ENCODE peak calls at places on chromosomes 7 and 10, in nine cellular contexts. J is effector CD4-positive, alpha-beta T cell; G is dermis blood vessel endothelial cell; P is NCI-H1105 treated with DMSO at 0.1 percent for 48 hours; U is OCI-LY7; C is T-cell; A is stimulated activated CD8-positive, alpha-beta memory T cell treated with anti-CD3 and anti-CD28 coated beads, Interleukin-2, amount 100 ng/mL, for 1 hour; W is HuH-7.5; N is immature natural killer cell. V is an unnamed sample.
A peak's percentile ranks its signal among the peaks of the same experiment; 100 is the strongest.

GRCh38 chr7:92877367-92877766 is 41.0 kb upstream of the CDK6 start:
- DNase-seq in J (no peak), G (no peak), P (no peak), U (no peak), C (no peak), A (no peak), W (no peak), N (no peak), V (no peak)

GRCh38 chr10:101903827-101904520 is 60.4 kb upstream of the KCNIP2 start:
- DNase-seq in J (no peak), G (no peak), P (peak; percentile 84), U (peak; percentile 70), C (no peak), A (no peak), W (no peak), N (no peak), V (no peak)

GRCh38 chr10:104478380-104478779 is 124.7 kb downstream of the CFAP58 start:
- DNase-seq in J (no peak), G (no peak), P (no peak), U (no peak), C (no peak), A (no peak), W (no peak), N (no peak), V (no peak)

GRCh38 chr10:75111906-75112703 is 649 bp downstream of the SAMD8 start:
- DNase-seq in J (peak; percentile 26), G (peak; percentile 60), P (peak; percentile 46), U (peak; percentile 59), C (peak; percentile 35), A (no peak), W (peak; percentile 51), N (peak; percentile 28), V (peak; percentile 50)

GRCh38 chr7:68706291-68706690 is 892.0 kb upstream of the AUTS2 start:
- DNase-seq in J (no peak), G (no peak), P (no peak), U (no peak), C (no peak), A (no peak), W (no peak), N (no peak), V (no peak)

GRCh38 chr10:124160176-124160575 is 66.8 kb upstream of the CHST15 start:
- DNase-seq in J (no peak), G (no peak), P (no peak), U (no peak), C (no peak), A (no peak), W (no peak), N (no peak), V (no peak)

GRCh38 chr7:32155712-32156111 is 85.5 kb upstream of the PDE1C start:
- DNase-seq in J (no peak), G (peak; percentile 51), P (no peak), U (no peak), C (no peak), A (no peak), W (no peak), N (no peak), V (no peak)

GRCh38 chr7:127177156-127177555 is 75.6 kb downstream of the GRM8 start:
- DNase-seq in J (no peak), G (no peak), P (peak; percentile 38), U (no peak), C (no peak), A (no peak), W (no peak), N (no peak), V (no peak)

GRCh38 chr7:673681-674453 is 52.6 kb upstream of the DNAAF5 start:
- DNase-seq in J (no peak), G (no peak), P (no peak), U (no peak), C (no peak), A (no peak), W (no peak), N (no peak), V (no peak)

GRCh38 chr10:88833722-88834121 is 17.9 kb downstream of the ANKRD22 start:
- DNase-seq in J (no peak), G (no peak), P (no peak), U (peak; percentile 42), C (no peak), A (no peak), W (no peak), N (peak; percentile 4), V (no peak)

GRCh38 chr7:68484731-68485130 is 1113.5 kb upstream of the AUTS2 start:
- DNase-seq in J (no peak), G (no peak), P (no peak), U (no peak), C (no peak), A (no peak), W (no peak), N (no peak), V (no peak)

GRCh38 chr10:89710748-89711147 is 9.4 kb downstream of the KIF20B start:
- DNase-seq in J (no peak), G (no peak), P (no peak), U (no peak), C (no peak), A (no peak), W (no peak), N (no peak), V (no peak)

GRCh38 chr10:15571570-15571969 is 148.2 kb downstream of the ITGA8 start:
- DNase-seq in J (no peak), G (peak; percentile 90), P (peak; percentile 69), U (no peak), C (no peak), A (no peak), W (no peak), N (no peak), V (no peak)